ENCODE peak calls at places on chromosomes 4 and X, in ten cellular contexts. One of them, this sample, is unnamed.

GRCh38 chr4:67459164-67459563 is 86.1 kb downstream of the CENPC start:
- DNase-seq in transverse colon: no peak
- DNase-seq in gastrocnemius medialis: no peak
- DNase-seq in sigmoid colon: no peak
- DNase-seq in right lobe of liver: no peak
- DNase-seq in vagina: no peak
- DNase-seq in IMR-90: peak; percentile 25
- DNase-seq in body of pancreas: no peak
- DNase-seq in prostate gland: no peak
- DNase-seq in adrenal gland: no peak
- DNase-seq in this sample: no peak

GRCh38 chrX:334971-335757 is 16.6 kb upstream of the GTPBP6 start:
- DNase-seq in transverse colon: no peak
- DNase-seq in gastrocnemius medialis: no peak
- DNase-seq in sigmoid colon: peak; percentile 59
- DNase-seq in right lobe of liver: peak; percentile 49
- DNase-seq in vagina: no peak
- DNase-seq in IMR-90: no peak
- DNase-seq in body of pancreas: no peak
- DNase-seq in prostate gland: no peak
- DNase-seq in adrenal gland: no peak
- DNase-seq in this sample: no peak

GRCh38 chrX:42020225-42020624 is 96.9 kb upstream of the CASK start:
- DNase-seq in transverse colon: no peak
- DNase-seq in gastrocnemius medialis: no peak
- DNase-seq in sigmoid colon: no peak
- DNase-seq in right lobe of liver: no peak
- DNase-seq in vagina: no peak
- DNase-seq in IMR-90: no peak
- DNase-seq in body of pancreas: no peak
- DNase-seq in prostate gland: no peak
- DNase-seq in adrenal gland: no peak
- DNase-seq in this sample: no peak

GRCh38 chr4:107740381-107740780 is 20.3 kb upstream of the PAPSS1 start:
- DNase-seq in transverse colon: no peak
- DNase-seq in gastrocnemius medialis: no peak
- DNase-seq in sigmoid colon: no peak
- DNase-seq in right lobe of liver: no peak
- DNase-seq in vagina: no peak
- DNase-seq in IMR-90: peak; percentile 9
- DNase-seq in body of pancreas: no peak
- DNase-seq in prostate gland: no peak
- DNase-seq in adrenal gland: no peak
- DNase-seq in this sample: no peak

GRCh38 chr4:25351777-25352421 is 25.2 kb upstream of the ANAPC4 start:
- DNase-seq in transverse colon: no peak
- DNase-seq in gastrocnemius medialis: no peak
- DNase-seq in sigmoid colon: no peak
- DNase-seq in right lobe of liver: no peak
- DNase-seq in vagina: no peak
- DNase-seq in IMR-90: peak; percentile 72
- DNase-seq in body of pancreas: no peak
- DNase-seq in prostate gland: no peak
- DNase-seq in adrenal gland: no peak
- DNase-seq in this sample: no peak

GRCh38 chr4:15144967-15145295 is 142.7 kb downstream of the CPEB2 start:
- DNase-seq in transverse colon: no peak
- DNase-seq in gastrocnemius medialis: no peak
- DNase-seq in sigmoid colon: no peak
- DNase-seq in right lobe of liver: no peak
- DNase-seq in vagina: no peak
- DNase-seq in IMR-90: no peak
- DNase-seq in body of pancreas: no peak
- DNase-seq in prostate gland: no peak
- DNase-seq in adrenal gland: no peak
- DNase-seq in this sample: no peak

GRCh38 chr4:38243385-38244053 is 283.3 kb downstream of the PTTG2 start:
- DNase-seq in transverse colon: peak; percentile 20
- DNase-seq in gastrocnemius medialis: no peak
- DNase-seq in sigmoid colon: no peak
- DNase-seq in right lobe of liver: no peak
- DNase-seq in vagina: no peak
- DNase-seq in IMR-90: peak; percentile 1
- DNase-seq in body of pancreas: no peak
- DNase-seq in prostate gland: no peak
- DNase-seq in adrenal gland: no peak
- DNase-seq in this sample: no peak

GRCh38 chr4:125849869-125850268 is 535.1 kb downstream of the FAT4 start:
- DNase-seq in transverse colon: no peak
- DNase-seq in gastrocnemius medialis: no peak
- DNase-seq in sigmoid colon: no peak
- DNase-seq in right lobe of liver: no peak
- DNase-seq in vagina: no peak
- DNase-seq in IMR-90: peak; percentile 68
- DNase-seq in body of pancreas: no peak
- DNase-seq in prostate gland: no peak
- DNase-seq in adrenal gland: no peak
- DNase-seq in this sample: no peak

GRCh38 chr4:36386691-36387090 is 105.3 kb downstream of the DTHD1 start:
- DNase-seq in transverse colon: no peak
- DNase-seq in gastrocnemius medialis: no peak
- DNase-seq in sigmoid colon: no peak
- DNase-seq in right lobe of liver: no peak
- DNase-seq in vagina: no peak
- DNase-seq in IMR-90: no peak
- DNase-seq in body of pancreas: no peak
- DNase-seq in prostate gland: no peak
- DNase-seq in adrenal gland: no peak
- DNase-seq in this sample: no peak

GRCh38 chr4:118086334-118086733 is 52.0 kb downstream of the NDST3 start:
- DNase-seq in transverse colon: no peak
- DNase-seq in gastrocnemius medialis: no peak
- DNase-seq in sigmoid colon: no peak
- DNase-seq in right lobe of liver: no peak
- DNase-seq in vagina: no peak
- DNase-seq in IMR-90: peak; percentile 31
- DNase-seq in body of pancreas: no peak
- DNase-seq in prostate gland: no peak
- DNase-seq in adrenal gland: no peak
- DNase-seq in this sample: no peak

GRCh38 chrX:22690116-22690515 is 309.6 kb upstream of the DDX53 start:
- DNase-seq in transverse colon: no peak
- DNase-seq in gastrocnemius medialis: no peak
- DNase-seq in sigmoid colon: no peak
- DNase-seq in right lobe of liver: no peak
- DNase-seq in vagina: no peak
- DNase-seq in IMR-90: peak; percentile 44
- DNase-seq in body of pancreas: no peak
- DNase-seq in prostate gland: no peak
- DNase-seq in adrenal gland: no peak
- DNase-seq in this sample: no peak

GRCh38 chr4:54231419-54232150 is 2.5 kb downstream of the PDGFRA start:
- DNase-seq in transverse colon: no peak
- DNase-seq in gastrocnemius medialis: no peak
- DNase-seq in sigmoid colon: peak; percentile 80
- DNase-seq in right lobe of liver: peak; percentile 60
- DNase-seq in vagina: no peak
- DNase-seq in IMR-90: peak; percentile 66
- DNase-seq in body of pancreas: no peak
- DNase-seq in prostate gland: no peak
- DNase-seq in adrenal gland: peak; percentile 48
- DNase-seq in this sample: peak; percentile 60

GRCh38 chrX:65488496-65488895 is 46.1 kb downstream of the LAS1L start:
- DNase-seq in transverse colon: no peak
- DNase-seq in gastrocnemius medialis: no peak
- DNase-seq in sigmoid colon: no peak
- DNase-seq in right lobe of liver: no peak
- DNase-seq in vagina: no peak
- DNase-seq in IMR-90: peak; percentile 17
- DNase-seq in body of pancreas: no peak
- DNase-seq in prostate gland: no peak
- DNase-seq in adrenal gland: no peak
- DNase-seq in this sample: no peak

GRCh38 chr4:10077492-10078335 is 38.9 kb downstream of the WDR1 start:
- DNase-seq in transverse colon: no peak
- DNase-seq in gastrocnemius medialis: no peak
- DNase-seq in sigmoid colon: peak; percentile 66
- DNase-seq in right lobe of liver: peak; percentile 52
- DNase-seq in vagina: no peak
- DNase-seq in IMR-90: no peak
- DNase-seq in body of pancreas: no peak
- DNase-seq in prostate gland: no peak
- DNase-seq in adrenal gland: peak; percentile 28
- DNase-seq in this sample: peak; percentile 43

GRCh38 chr4:2583517-2583916 is 47.1 kb downstream of the FAM193A start:
- DNase-seq in transverse colon: no peak
- DNase-seq in gastrocnemius medialis: no peak
- DNase-seq in sigmoid colon: peak; percentile 56
- DNase-seq in right lobe of liver: no peak
- DNase-seq in vagina: no peak
- DNase-seq in IMR-90: peak; percentile 41
- DNase-seq in body of pancreas: peak; percentile 43
- DNase-seq in prostate gland: peak; percentile 36
- DNase-seq in adrenal gland: no peak
- DNase-seq in this sample: no peak

GRCh38 chrX:7263961-7264360 is 116.0 kb upstream of the PUDP start:
- DNase-seq in transverse colon: no peak
- DNase-seq in gastrocnemius medialis: no peak
- DNase-seq in sigmoid colon: no peak
- DNase-seq in right lobe of liver: no peak
- DNase-seq in vagina: no peak
- DNase-seq in IMR-90: no peak
- DNase-seq in body of pancreas: no peak
- DNase-seq in prostate gland: no peak
- DNase-seq in adrenal gland: no peak
- DNase-seq in this sample: no peak

GRCh38 chr4:147839651-147840050 is 107.8 kb downstream of the ARHGAP10 start:
- DNase-seq in transverse colon: no peak
- DNase-seq in gastrocnemius medialis: no peak
- DNase-seq in sigmoid colon: no peak
- DNase-seq in right lobe of liver: no peak
- DNase-seq in vagina: no peak
- DNase-seq in IMR-90: no peak
- DNase-seq in body of pancreas: no peak
- DNase-seq in prostate gland: no peak
- DNase-seq in adrenal gland: no peak
- DNase-seq in this sample: no peak

GRCh38 chrX:11408111-11408405 is 114.8 kb downstream of the AMELX start:
- DNase-seq in transverse colon: no peak
- DNase-seq in gastrocnemius medialis: no peak
- DNase-seq in sigmoid colon: no peak
- DNase-seq in right lobe of liver: no peak
- DNase-seq in vagina: no peak
- DNase-seq in IMR-90: no peak
- DNase-seq in body of pancreas: no peak
- DNase-seq in prostate gland: no peak
- DNase-seq in adrenal gland: no peak
- DNase-seq in this sample: no peak

DNA sequence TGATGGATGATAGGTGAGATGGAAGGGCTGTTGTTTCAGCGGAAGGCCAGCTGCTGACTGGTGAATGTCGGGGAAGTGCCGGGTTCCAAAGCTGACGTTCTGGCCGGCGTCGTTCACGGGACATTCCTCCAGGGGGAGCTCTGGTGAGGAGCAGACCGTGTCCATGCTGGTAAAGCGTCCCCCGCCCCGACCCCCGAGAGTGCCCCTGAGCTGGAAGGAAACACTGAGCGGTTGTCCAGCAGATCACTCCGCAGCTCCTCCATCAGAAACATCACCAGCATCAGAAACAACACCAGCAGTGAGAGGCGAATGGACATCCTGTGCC is 18.6 kb upstream of the ADRA2C start:
- DNase-seq in transverse colon: no peak
- DNase-seq in gastrocnemius medialis: no peak
- DNase-seq in sigmoid colon: no peak
- DNase-seq in right lobe of liver: no peak
- DNase-seq in vagina: no peak
- DNase-seq in IMR-90: no peak
- DNase-seq in body of pancreas: no peak
- DNase-seq in prostate gland: no peak
- DNase-seq in adrenal gland: no peak
- DNase-seq in this sample: no peak
- TF ChIP-seq CTCF in transverse colon: peak; percentile 10
- TF ChIP-seq CTCF in gastrocnemius medialis: no peak
- TF ChIP-seq CTCF in sigmoid colon: no peak
- TF ChIP-seq CTCF in right lobe of liver: no peak
- TF ChIP-seq CTCF in vagina: no peak
- TF ChIP-seq CTCF in IMR-90: peak; percentile 27
- TF ChIP-seq CTCF in body of pancreas: peak; percentile 18
- TF ChIP-seq CTCF in prostate gland: no peak
- TF ChIP-seq CTCF in adrenal gland: peak; percentile 31
- TF ChIP-seq CTCF in this sample: no peak

GRCh38 chrX:154411322-154411980 is at the start of gene TAFAZZIN:
- DNase-seq in transverse colon: peak; percentile 84
- DNase-seq in gastrocnemius medialis: peak; percentile 59
- DNase-seq in sigmoid colon: peak; percentile 89
- DNase-seq in right lobe of liver: peak; percentile 81
- DNase-seq in vagina: peak; percentile 79
- DNase-seq in IMR-90: peak; percentile 52
- DNase-seq in body of pancreas: peak; percentile 77
- DNase-seq in prostate gland: peak; percentile 44
- DNase-seq in adrenal gland: peak; percentile 67
- DNase-seq in this sample: peak; percentile 89
- TF ChIP-seq POLR2A in transverse colon: peak; percentile 67
- TF ChIP-seq POLR2A in gastrocnemius medialis: peak; percentile 82
- TF ChIP-seq POLR2A in sigmoid colon: peak; percentile 51
- TF ChIP-seq POLR2A in right lobe of liver: peak; percentile 61
- TF ChIP-seq POLR2A in vagina: no peak
- TF ChIP-seq POLR2A in IMR-90: no peak
- TF ChIP-seq POLR2A in body of pancreas: peak; percentile 73
- TF ChIP-seq POLR2A in prostate gland: peak; percentile 56
- TF ChIP-seq POLR2A in adrenal gland: peak; percentile 60
- TF ChIP-seq POLR2A in this sample: peak; percentile 64

DNA sequence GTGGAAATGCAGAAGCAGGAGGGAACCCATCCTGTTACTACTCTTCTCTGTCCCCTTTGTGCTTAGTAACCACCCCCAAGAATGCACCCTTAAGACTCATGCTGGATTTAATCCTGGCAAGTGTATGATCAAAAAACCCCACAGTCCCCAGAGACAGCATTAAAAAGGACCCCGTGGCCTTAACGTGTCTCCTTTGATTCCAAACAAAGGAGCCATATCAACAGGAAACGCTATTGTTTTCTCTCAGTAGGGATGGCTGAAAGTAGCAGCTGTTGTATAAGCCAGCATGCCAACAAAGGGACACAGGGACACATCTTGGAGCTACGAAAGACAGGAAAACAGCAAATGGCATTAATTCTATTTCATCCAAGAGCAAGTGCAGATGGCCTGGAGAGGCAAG is 177.4 kb upstream of the GLRA2 start:
- DNase-seq in transverse colon: no peak
- DNase-seq in gastrocnemius medialis: no peak
- DNase-seq in sigmoid colon: no peak
- DNase-seq in right lobe of liver: no peak
- DNase-seq in vagina: no peak
- DNase-seq in IMR-90: no peak
- DNase-seq in body of pancreas: no peak
- DNase-seq in prostate gland: no peak
- DNase-seq in adrenal gland: no peak
- DNase-seq in this sample: no peak
- H3K27ac ChIP-seq in transverse colon: no peak overlapping the region
- H3K27ac ChIP-seq in gastrocnemius medialis: no peak overlapping the region
- H3K27ac ChIP-seq in sigmoid colon: no peak overlapping the region
- H3K27ac ChIP-seq in right lobe of liver: no peak overlapping the region
- H3K27ac ChIP-seq in vagina: no peak overlapping the region
- H3K27ac ChIP-seq in IMR-90: no peak overlapping the region
- H3K27ac ChIP-seq in body of pancreas: no peak overlapping the region
- H3K27ac ChIP-seq in prostate gland: no peak overlapping the region
- H3K27ac ChIP-seq in adrenal gland: no peak overlapping the region
- H3K27ac ChIP-seq in this sample: no peak overlapping the region

GRCh38 chr4:84451546-84451945 is 47.5 kb downstream of the NKX6-1 start:
- DNase-seq in transverse colon: no peak
- DNase-seq in gastrocnemius medialis: no peak
- DNase-seq in sigmoid colon: no peak
- DNase-seq in right lobe of liver: no peak
- DNase-seq in vagina: no peak
- DNase-seq in IMR-90: no peak
- DNase-seq in body of pancreas: no peak
- DNase-seq in prostate gland: no peak
- DNase-seq in adrenal gland: no peak
- DNase-seq in this sample: no peak
- TF ChIP-seq CTCF in transverse colon: peak; percentile 41
- TF ChIP-seq CTCF in gastrocnemius medialis: no peak
- TF ChIP-seq CTCF in sigmoid colon: no peak
- TF ChIP-seq CTCF in right lobe of liver: no peak
- TF ChIP-seq CTCF in vagina: no peak
- TF ChIP-seq CTCF in IMR-90: peak; percentile 30
- TF ChIP-seq CTCF in body of pancreas: peak; percentile 25
- TF ChIP-seq CTCF in prostate gland: no peak
- TF ChIP-seq CTCF in adrenal gland: no peak
- TF ChIP-seq CTCF in this sample: no peak

This sample was measured in Peyer's patch.